ENCODE peak calls at places on chromosomes 1 and 21, in four cellular contexts. T is ACHN; V is germinal center; Z is CD8-positive, alpha-beta memory T cell. K is an unnamed sample.

GRCh38 chr21:41333752-41334151 is 17.2 kb downstream of the FAM3B start:
- DNase-seq in T (no peak), V (no peak), Z (no peak), K (no peak)

GRCh38 chr1:115327270-115327669 is 10.8 kb downstream of the NGF start:
- DNase-seq in T (no peak), V (no peak), Z (no peak), K (no peak)

GRCh38 chr21:44520326-44521300 is 19.4 kb downstream of the KRTAP10-1 start:
- DNase-seq in T (no peak), V (no peak), Z (no peak), K (no peak)

GRCh38 chr21:45819478-45820170 is 161.9 kb upstream of the COL6A1 start:
- DNase-seq in T (no peak), V (no peak), Z (no peak), K (no peak)

GRCh38 chr21:46063734-46064680 is 33.9 kb upstream of the COL6A2 start:
- DNase-seq in T (no peak), V (no peak), Z (no peak), K (no peak)

GRCh38 chr1:232493869-232494268 is 136.1 kb downstream of the SIPA1L2 start:
- DNase-seq in T (no peak), V (no peak), Z (no peak), K (no peak)

GRCh38 chr1:27643626-27644368 is 8.8 kb upstream of the FGR start:
- DNase-seq in T (peak), V (peak), Z (peak), K (peak)

GRCh38 chr1:177706977-177707376 is 262.9 kb downstream of the SEC16B start:
- DNase-seq in T (no peak), V (no peak), Z (no peak), K (no peak)

GRCh38 chr1:28173151-28173979 is 3.1 kb downstream of the PTAFR start:
- DNase-seq in T (no peak), V (no peak), Z (no peak), K (no peak)

GRCh38 chr1:37153116-37153515 is 118.8 kb upstream of the GRIK3 start:
- DNase-seq in T (no peak), V (no peak), Z (no peak), K (no peak)

GRCh38 chr1:101174722-101175121 is 62.1 kb upstream of the S1PR1 start:
- DNase-seq in T (peak), V (no peak), Z (no peak), K (no peak)

GRCh38 chr1:201630582-201630981 is 91.7 kb downstream of the NAV1 start:
- DNase-seq in T (no peak), V (no peak), Z (no peak), K (no peak)

GRCh38 chr1:66335859-66336640 is 197.9 kb upstream of the SGIP1 start:
- DNase-seq in T (no peak), V (peak), Z (peak), K (peak)

GRCh38 chr1:50335914-50336313 is 87.3 kb downstream of the DMRTA2 start:
- DNase-seq in T (no peak), V (no peak), Z (no peak), K (no peak)

GRCh38 chr1:55505326-55505725 is 290.2 kb upstream of the USP24 start:
- DNase-seq in T (no peak), V (no peak), Z (no peak), K (no peak)

GRCh38 chr21:36209626-36210171 is 53.1 kb downstream of the DOP1B start:
- DNase-seq in T (peak), V (peak), Z (peak), K (peak)

GRCh38 chr21:40099809-40100208 is 232.6 kb downstream of the PCP4 start:
- DNase-seq in T (no peak), V (no peak), Z (no peak), K (no peak)

GRCh38 chr1:28417441-28418277 is 48.1 kb downstream of the PHACTR4 start:
- DNase-seq in T (peak), V (no peak), Z (no peak), K (no peak)

GRCh38 chr1:201647094-201647493 is 108.2 kb downstream of the NAV1 start:
- DNase-seq in T (no peak), V (no peak), Z (no peak), K (no peak)

GRCh38 chr1:160332516-160332915 is 10.5 kb downstream of the COPA start:
- DNase-seq in T (no peak), V (no peak), Z (no peak), K (no peak)

GRCh38 chr1:23196627-23197328 is 20.5 kb downstream of the HTR1D start:
- DNase-seq in T (peak), V (no peak), Z (no peak), K (no peak)

GRCh38 chr1:227766015-227766634 is 30.9 kb downstream of the SNAP47 start:
- DNase-seq in T (peak), V (no peak), Z (peak), K (peak)

GRCh38 chr1:27049607-27050006 is 37.0 kb upstream of the TENT5B start:
- DNase-seq in T (no peak), V (no peak), Z (no peak), K (no peak)

GRCh38 chr1:171290611-171291010 is 23.4 kb upstream of the FMO4 start:
- DNase-seq in T (no peak), V (no peak), Z (no peak), K (no peak)

GRCh38 chr1:22767862-22768261 is 57.2 kb downstream of the EPHB2 start:
- DNase-seq in T (no peak), V (no peak), Z (no peak), K (no peak)

GRCh38 chr1:33482412-33482811 is 10.0 kb downstream of the ZSCAN20 start:
- DNase-seq in T (no peak), V (no peak), Z (no peak), K (no peak)

GRCh38 chr1:52677407-52677806 is 20.7 kb downstream of the COA7 start:
- DNase-seq in T (no peak), V (no peak), Z (no peak), K (no peak)

GRCh38 chr1:33300673-33301072 is 20.2 kb downstream of the A3GALT2 start:
- DNase-seq in T (no peak), V (no peak), Z (no peak), K (no peak)

GRCh38 chr1:229117664-229118300 is 153.1 kb upstream of the RAB4A start:
- DNase-seq in T (no peak), V (no peak), Z (no peak), K (no peak)

GRCh38 chr1:44031051-44031899 is at the start of gene SLC6A9:
- DNase-seq in T (peak), V (peak), Z (peak), K (peak)

GRCh38 chr1:186634511-186634910 is 45.7 kb downstream of the PTGS2 start:
- DNase-seq in T (no peak), V (no peak), Z (no peak), K (no peak)

GRCh38 chr1:19563336-19564097 is 78.2 kb upstream of the CAPZB start:
- DNase-seq in T (no peak), V (no peak), Z (no peak), K (no peak)

GRCh38 chr1:7388141-7388487 is 383.0 kb upstream of the VAMP3 start:
- DNase-seq in T (no peak), V (no peak), Z (no peak), K (no peak)

GRCh38 chr21:43657355-43658093 is 1.8 kb downstream of the HSF2BP start:
- DNase-seq in T (no peak), V (no peak), Z (no peak), K (no peak)

GRCh38 chr1:21261551-21262281 is 28.5 kb downstream of the ECE1 start:
- DNase-seq in T (peak), V (no peak), Z (no peak), K (no peak)

K was measured in CD4-positive, alpha-beta T cell.